ENCODE peak calls at places on chromosomes 16 and 17, in six cellular contexts. A is tibial nerve, T is heart right ventricle, I is colonic mucosa, C is heart left ventricle, F is astrocyte. V is an unnamed sample.

GRCh38 chr16:29896841-29897240 is 2.5 kb downstream of the SEZ6L2 start:
- DNase-seq in A (no peak), T (no peak), I (no peak), C (no peak), F (no peak), V (no peak)

GRCh38 chr17:65975878-65976277 is 216.1 kb downstream of the CEP112 start:
- DNase-seq in A (peak), T (no peak), I (no peak), C (no peak), F (no peak), V (no peak)

GRCh38 chr16:84053237-84053636 is 10.6 kb upstream of the SLC38A8 start:
- DNase-seq in A (no peak), T (no peak), I (no peak), C (peak), F (no peak), V (no peak)

GRCh38 chr16:15708096-15708495 is 58.1 kb downstream of the NDE1 start:
- DNase-seq in A (no peak), T (no peak), I (peak), C (no peak), F (peak), V (no peak)

GRCh38 chr17:7191571-7192270 is 12.6 kb upstream of the ASGR1 start:
- DNase-seq in A (peak), T (peak), I (peak), C (no peak), F (no peak), V (peak)

GRCh38 chr16:87897563-87898505 is 28.5 kb upstream of the SLC7A5 start:
- DNase-seq in A (no peak), T (no peak), I (no peak), C (no peak), F (no peak), V (no peak)

GRCh38 chr17:46063239-46063638 is 64.2 kb downstream of the STH start:
- DNase-seq in A (no peak), T (no peak), I (no peak), C (no peak), F (peak), V (no peak)

GRCh38 chr17:17143501-17143900 is 62.6 kb downstream of the PLD6 start:
- DNase-seq in A (no peak), T (no peak), I (no peak), C (no peak), F (no peak), V (no peak)

GRCh38 chr17:56909742-56910508 is 3.9 kb downstream of the TRIM25 start:
- DNase-seq in A (peak), T (peak), I (peak), C (peak), F (no peak), V (no peak)

GRCh38 chr16:68425498-68426354 is 22.6 kb downstream of the SMPD3 start:
- DNase-seq in A (no peak), T (no peak), I (no peak), C (no peak), F (no peak), V (no peak)

GRCh38 chr16:85602831-85603755 is 10.0 kb upstream of the GSE1 start:
- DNase-seq in A (no peak), T (no peak), I (no peak), C (no peak), F (no peak), V (no peak)

GRCh38 chr17:50044483-50044882 is 11.4 kb upstream of the ITGA3 start:
- DNase-seq in A (no peak), T (no peak), I (no peak), C (no peak), F (no peak), V (no peak)

GRCh38 chr17:42362245-42362961 is 25.8 kb downstream of the STAT3 start:
- DNase-seq in A (no peak), T (no peak), I (no peak), C (peak), F (no peak), V (no peak)

GRCh38 chr16:15576960-15577958 is 65.7 kb downstream of the MARF1 start:
- DNase-seq in A (no peak), T (no peak), I (peak), C (no peak), F (no peak), V (no peak)

GRCh38 chr16:22321340-22322001 is 24.3 kb downstream of the POLR3E start:
- DNase-seq in A (peak), T (peak), I (peak), C (no peak), F (peak), V (peak)

GRCh38 chr16:47578573-47578972 is 117.4 kb downstream of the PHKB start:
- DNase-seq in A (no peak), T (no peak), I (no peak), C (no peak), F (peak), V (no peak)

GRCh38 chr17:39863918-39864746 is at the start of gene IKZF3:
- DNase-seq in A (no peak), T (peak), I (peak), C (peak), F (no peak), V (peak)

GRCh38 chr16:3358884-3359283 is 3.2 kb downstream of the OR2C1 start:
- DNase-seq in A (no peak), T (no peak), I (no peak), C (no peak), F (peak), V (no peak)

GRCh38 chr16:77434365-77435239 is at the start of gene ADAMTS18:
- DNase-seq in A (no peak), T (no peak), I (no peak), C (no peak), F (no peak), V (no peak)

GRCh38 chr16:52812945-52813556 is 239.6 kb downstream of the CHD9NB start:
- DNase-seq in A (no peak), T (no peak), I (no peak), C (no peak), F (peak), V (peak)

GRCh38 chr16:63617990-63618763 is 1503.7 kb downstream of the CDH11 start:
- DNase-seq in A (no peak), T (peak), I (peak), C (peak), F (no peak), V (no peak)

GRCh38 chr17:2361361-2361760 is 24.1 kb downstream of the SGSM2 start:
- DNase-seq in A (no peak), T (no peak), I (no peak), C (no peak), F (no peak), V (peak)

GRCh38 chr17:79792984-79793923 is 3.6 kb downstream of the CBX8 start:
- DNase-seq in A (no peak), T (no peak), I (no peak), C (no peak), F (peak), V (no peak)

GRCh38 chr17:73838815-73839214 is 194.6 kb upstream of the SDK2 start:
- DNase-seq in A (no peak), T (no peak), I (no peak), C (no peak), F (no peak), V (no peak)

GRCh38 chr16:12661656-12662172 is 142.0 kb downstream of the CPPED1 start:
- DNase-seq in A (no peak), T (peak), I (peak), C (no peak), F (no peak), V (peak)

GRCh38 chr16:56269276-56269675 is 78.0 kb downstream of the GNAO1 start:
- DNase-seq in A (no peak), T (no peak), I (no peak), C (no peak), F (no peak), V (no peak)

GRCh38 chr17:60522889-60523626 is 3.0 kb downstream of the APPBP2 start:
- DNase-seq in A (no peak), T (no peak), I (no peak), C (no peak), F (no peak), V (no peak)
- TF ChIP-seq CTCF in A (no peak), T (no peak), I (no peak), C (no peak), F (no peak), V (no peak)

GRCh38 chr17:48550313-48551205 is 5.7 kb upstream of the HOXB2 start:
- DNase-seq in A (no peak), T (no peak), I (no peak), C (no peak), F (peak), V (peak)
- TF ChIP-seq CTCF in A (no peak), T (no peak), I (no peak), C (peak), F (peak), V (no peak)

GRCh38 chr17:67983289-67983688 is 13.0 kb downstream of the C17orf58 start:
- DNase-seq in A (no peak), T (no peak), I (no peak), C (no peak), F (no peak), V (no peak)

GRCh38 chr17:67982034-67982640 is 14.1 kb downstream of the C17orf58 start:
- DNase-seq in A (no peak), T (no peak), I (peak), C (no peak), F (no peak), V (no peak)

GRCh38 chr17:67974598-67975066 is 21.6 kb downstream of the C17orf58 start:
- DNase-seq in A (no peak), T (no peak), I (peak), C (no peak), F (no peak), V (no peak)

GRCh38 chr17:67982686-67983085 is 13.6 kb downstream of the C17orf58 start:
- DNase-seq in A (no peak), T (no peak), I (no peak), C (no peak), F (no peak), V (no peak)

DNA sequence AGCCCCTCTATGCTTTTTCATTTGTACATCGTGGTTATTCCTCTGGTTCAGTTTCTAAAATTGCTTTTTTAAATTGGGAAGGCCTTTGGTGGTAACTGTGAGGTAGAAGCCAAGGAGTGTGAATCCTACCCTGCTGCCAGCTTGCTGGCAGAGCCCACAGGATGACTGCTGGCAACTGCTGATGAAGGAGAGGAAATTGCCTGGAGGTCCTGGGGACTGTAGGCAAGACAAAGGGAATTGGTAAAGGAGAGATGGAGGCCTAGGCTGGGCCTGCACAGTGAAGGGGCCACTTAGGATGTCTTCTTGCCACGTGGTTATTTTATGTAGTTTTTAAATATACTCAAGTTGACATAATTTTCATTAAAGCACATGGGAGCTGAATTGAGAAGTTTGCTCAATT is 15.8 kb downstream of the C17orf58 start:
- DNase-seq in A (no peak), T (no peak), I (peak), C (no peak), F (no peak), V (no peak)
- TF ChIP-seq CTCF in A (no peak), T (no peak), I (no peak), C (no peak), F (no peak), V (no peak)

DNA sequence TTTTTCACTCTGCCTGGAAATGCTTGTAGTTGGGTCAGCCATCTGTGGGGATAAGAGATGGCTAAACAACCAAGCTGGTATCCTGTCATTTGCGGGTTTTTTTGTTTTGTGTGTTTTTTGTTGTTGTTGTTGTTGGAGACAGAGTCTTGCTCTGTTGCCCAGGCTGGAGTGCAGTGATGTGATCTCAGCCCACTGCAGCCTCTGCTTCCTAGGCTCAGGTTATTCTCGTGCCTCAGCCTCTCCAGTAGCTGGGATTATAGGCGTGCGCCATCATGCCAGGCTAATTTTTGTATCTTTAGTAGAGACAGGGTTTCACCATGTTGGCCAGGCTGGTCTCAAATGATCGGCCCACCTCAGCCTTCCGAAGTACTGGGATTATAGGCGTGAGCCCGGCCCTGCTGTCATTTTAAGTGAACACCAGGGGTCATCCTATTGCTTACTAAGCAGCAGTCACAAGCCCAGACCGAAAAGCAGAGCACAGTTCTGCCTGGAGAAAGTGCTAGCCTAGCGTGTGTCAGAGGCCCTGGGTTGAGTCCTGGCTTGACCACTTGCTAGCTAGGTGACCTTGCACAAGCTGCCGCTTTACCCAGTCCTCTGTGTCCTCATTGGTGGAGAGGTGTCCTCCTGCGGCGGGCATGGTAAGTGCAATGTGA is 4.6 kb downstream of the SMCR8 start:
- DNase-seq in A (no peak), T (no peak), I (no peak), C (no peak), F (peak), V (no peak)
- TF ChIP-seq CTCF in A (no peak), T (peak), I (no peak), C (peak), F (peak), V (no peak)

V was measured in Calu3.